ENCODE peak calls at places on chromosomes 12 and 14, in six cellular contexts. Y is iris pigment epithelial cell; X is activated T-cell treated with anti-CD3 and anti-CD28 coated beads, Interleukin-2, amount 50 U/mL, for 48 hours; F is posterior cingulate gyrus; M is epithelial cell of esophagus; W is A549. R is an unnamed sample.

GRCh38 chr12:102757154-102757873 is 159.7 kb downstream of the PAH start:
- DNase-seq in Y (no peak), W (no peak), X (no peak), F (peak), M (no peak), R (no peak)

GRCh38 chr12:52151153-52151858 is 40.5 kb downstream of the KRT80 start:
- DNase-seq in Y (no peak), X (no peak), M (peak), W (peak), F (no peak), R (no peak)

GRCh38 chr14:76376001-76376404 is at the start of gene ESRRB:
- DNase-seq in W (peak), F (no peak), X (no peak), M (no peak), Y (peak), R (no peak)

GRCh38 chr12:95796225-95796981 is 5.8 kb upstream of the NTN4 start:
- DNase-seq in F (no peak), W (no peak), X (no peak), Y (no peak), M (no peak), R (no peak)

GRCh38 chr12:82876075-82876474 is 189.4 kb downstream of the TMTC2 start:
- DNase-seq in X (no peak), W (no peak), Y (no peak), M (no peak), F (no peak), R (no peak)

GRCh38 chr12:38138225-38139221 is 178.1 kb upstream of the ALG10B start:
- DNase-seq in F (peak), W (peak), X (peak), M (peak), Y (peak), R (peak)

GRCh38 chr12:47990351-47991105 is 13.7 kb downstream of the COL2A1 start:
- DNase-seq in Y (peak), X (peak), F (peak), M (no peak), W (no peak), R (no peak)

GRCh38 chr12:130195776-130196175 is 33.5 kb downstream of the FZD10 start:
- DNase-seq in M (no peak), F (no peak), W (no peak), X (no peak), Y (no peak), R (no peak)

GRCh38 chr12:48018618-48018995 is 14.3 kb upstream of the COL2A1 start:
- DNase-seq in F (peak), Y (no peak), M (no peak), W (no peak), X (no peak), R (no peak)

GRCh38 chr12:26018926-26019325 is 60.4 kb downstream of the RASSF8 start:
- DNase-seq in M (no peak), Y (peak), F (no peak), W (no peak), X (no peak), R (no peak)

GRCh38 chr14:25048170-25049126 is 1.5 kb downstream of the STXBP6 start:
- DNase-seq in M (peak), W (no peak), Y (peak), F (peak), X (no peak), R (no peak)

GRCh38 chr14:94171208-94171607 is 2.9 kb upstream of the PPP4R4 start:
- DNase-seq in X (no peak), F (no peak), Y (peak), M (peak), W (no peak), R (no peak)

GRCh38 chr14:34051966-34052657 is 101.2 kb upstream of the EGLN3 start:
- DNase-seq in Y (peak), F (no peak), M (peak), X (no peak), W (peak), R (no peak)

GRCh38 chr14:55133416-55133815 is 4.4 kb downstream of the LGALS3 start:
- DNase-seq in W (no peak), M (peak), Y (peak), X (no peak), F (no peak), R (no peak)

GRCh38 chr12:29425722-29426121 is 44.8 kb upstream of the ERGIC2 start:
- DNase-seq in W (no peak), F (no peak), X (no peak), M (no peak), Y (no peak), R (no peak)

GRCh38 chr14:105255021-105255507 is 6.7 kb downstream of the BTBD6 start:
- DNase-seq in M (no peak), Y (peak), X (no peak), W (no peak), F (peak), R (no peak)

GRCh38 chr14:57382283-57382682 is 8.1 kb upstream of the NAA30 start:
- DNase-seq in X (no peak), M (peak), Y (peak), F (no peak), W (peak), R (no peak)

GRCh38 chr12:124248862-124249825 is 45.7 kb upstream of the RFLNA start:
- DNase-seq in F (no peak), Y (no peak), W (no peak), M (no peak), X (no peak), R (no peak)

R was measured in brain pericyte.